ENCODE peak calls at places on chromosomes 16 and 17, in four cellular contexts. A is astrocyte of the spinal cord, C is PC-9, K is spleen. M is an unnamed sample.

GRCh38 chr17:32927724-32928526 is at the start of gene TMEM98:
- DNase-seq in K (no peak), A (no peak), C (no peak), M (no peak)

GRCh38 chr16:30095166-30096078 is 591 bp downstream of the YPEL3 start:
- DNase-seq in K (peak), C (no peak), A (no peak), M (no peak)

GRCh38 chr16:89052824-89053724 is 40.6 kb upstream of the ACSF3 start:
- DNase-seq in K (no peak), A (peak), C (peak), M (no peak)

GRCh38 chr16:30985401-30986128 is 558 bp downstream of the HSD3B7 start:
- DNase-seq in C (peak), K (no peak), A (no peak), M (no peak)

GRCh38 chr16:16185095-16185494 is 38.2 kb downstream of the ABCC6 start:
- DNase-seq in A (no peak), K (no peak), C (no peak), M (no peak)

GRCh38 chr17:35766903-35767510 is 6.3 kb downstream of the C17orf50 start:
- DNase-seq in K (no peak), A (peak), C (peak), M (no peak)

GRCh38 chr17:17542906-17543635 is 46.9 kb upstream of the RASD1 start:
- DNase-seq in K (no peak), C (no peak), A (no peak), M (no peak)

GRCh38 chr16:17803625-17804410 is 333.1 kb upstream of the XYLT1 start:
- DNase-seq in C (no peak), K (no peak), A (peak), M (no peak)

GRCh38 chr16:79395631-79396030 is 204.9 kb downstream of the MAF start:
- DNase-seq in C (no peak), A (no peak), K (no peak), M (no peak)

GRCh38 chr17:14048169-14048568 is 21.1 kb upstream of the COX10 start:
- DNase-seq in K (no peak), A (no peak), C (no peak), M (no peak)

GRCh38 chr17:79052131-79052530 is 22.5 kb upstream of the ENGASE start:
- DNase-seq in K (no peak), A (no peak), C (no peak), M (no peak)

GRCh38 chr16:56423584-56424403 is 1.6 kb downstream of the AMFR start:
- DNase-seq in K (no peak), C (no peak), A (peak), M (no peak)

GRCh38 chr16:1464894-1465566 is 9.8 kb downstream of the CLCN7 start:
- DNase-seq in C (no peak), A (no peak), K (no peak), M (peak)

GRCh38 chr16:85330694-85331188 is 218.5 kb upstream of the CIBAR2 start:
- DNase-seq in A (peak), K (no peak), C (no peak), M (no peak)

GRCh38 chr17:68972119-68972704 is 17.0 kb upstream of the ABCA8 start:
- DNase-seq in K (no peak), C (no peak), A (peak), M (no peak)

GRCh38 chr17:69578385-69578936 is 164.0 kb downstream of the MAP2K6 start:
- DNase-seq in A (no peak), K (no peak), C (no peak), M (no peak)

GRCh38 chr17:57256708-57257112 is 387 bp downstream of the MSI2 start:
- DNase-seq in K (no peak), A (peak), C (peak), M (no peak)

DNA sequence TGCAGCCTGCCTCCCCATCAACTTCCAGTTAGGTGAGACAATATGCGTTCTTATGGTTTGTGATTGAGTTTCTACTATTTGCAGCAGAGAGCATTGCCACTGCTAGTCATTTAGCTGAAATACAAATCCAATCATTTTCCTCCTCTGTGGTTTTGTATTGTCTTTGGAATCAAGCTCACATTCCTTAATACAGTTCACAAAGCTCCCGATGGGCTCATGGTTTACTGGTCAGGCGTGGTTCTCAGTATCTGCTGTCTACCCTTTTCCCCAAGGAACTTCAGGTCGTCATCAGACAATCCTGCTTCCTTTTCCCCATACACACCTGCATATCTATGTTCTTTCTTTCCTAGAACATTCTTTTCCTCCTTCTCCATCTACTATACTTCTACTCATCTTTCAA is 69.6 kb upstream of the GAS7 start:
- DNase-seq in K (no peak), A (no peak), C (no peak), M (no peak)
- TF ChIP-seq CTCF in K (no peak), A (no peak), C (no peak), M (no peak)

DNA sequence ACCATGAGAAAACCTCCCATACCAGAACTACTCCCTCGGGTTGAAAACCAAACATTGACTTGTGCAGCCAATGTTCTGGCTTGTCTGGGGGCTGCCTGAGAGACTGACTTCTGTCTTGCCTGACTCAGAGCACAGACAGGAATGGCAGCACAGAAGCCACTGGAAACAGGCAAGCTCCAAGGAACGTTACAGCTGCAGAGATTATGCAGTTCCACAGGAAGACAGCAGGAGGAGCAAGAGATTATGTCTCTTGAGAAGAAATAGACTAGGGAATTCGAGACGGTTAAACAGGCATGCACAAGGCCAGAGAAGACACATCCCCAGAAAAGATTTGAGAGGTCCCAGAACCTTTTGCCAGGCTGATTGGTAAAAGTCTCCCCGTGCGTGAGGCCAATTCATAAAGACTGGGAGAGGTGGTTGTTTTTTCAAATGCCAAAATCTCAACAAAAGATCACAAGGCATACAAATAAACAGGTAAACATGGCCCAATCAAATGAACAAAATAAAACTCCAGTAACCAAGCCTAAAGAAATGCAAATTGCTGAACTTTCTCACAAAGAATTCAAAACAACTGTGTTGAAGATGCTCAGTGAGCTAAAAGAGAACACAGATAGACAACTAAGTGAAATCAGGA is 90.6 kb upstream of the CDH5 start:
- DNase-seq in K (no peak), A (peak), C (peak), M (no peak)
- TF ChIP-seq CTCF in K (peak), A (peak), C (peak), M (peak)

DNA sequence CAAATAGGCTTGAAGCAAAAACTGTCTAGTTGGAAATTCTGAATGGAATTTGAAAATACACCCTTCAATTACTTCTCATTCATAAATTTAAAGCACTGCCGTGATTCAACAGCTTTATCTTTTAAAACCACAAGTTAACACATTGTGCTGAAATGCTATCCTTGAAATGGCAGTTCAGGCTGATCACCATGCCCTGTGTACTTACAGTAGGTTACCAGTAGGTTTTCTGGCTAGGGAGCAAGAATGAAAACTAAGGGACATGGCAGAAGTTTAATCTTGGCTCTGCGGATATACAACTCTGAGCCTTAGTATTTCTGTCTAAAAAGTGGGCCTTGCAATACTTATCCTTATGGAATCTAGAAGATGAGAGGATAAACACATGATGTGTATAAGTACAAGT is 28.0 kb downstream of the NXPH3 start:
- DNase-seq in A (no peak), K (no peak), C (no peak), M (no peak)
- TF ChIP-seq CTCF in A (peak), K (no peak), C (peak), M (peak)

DNA sequence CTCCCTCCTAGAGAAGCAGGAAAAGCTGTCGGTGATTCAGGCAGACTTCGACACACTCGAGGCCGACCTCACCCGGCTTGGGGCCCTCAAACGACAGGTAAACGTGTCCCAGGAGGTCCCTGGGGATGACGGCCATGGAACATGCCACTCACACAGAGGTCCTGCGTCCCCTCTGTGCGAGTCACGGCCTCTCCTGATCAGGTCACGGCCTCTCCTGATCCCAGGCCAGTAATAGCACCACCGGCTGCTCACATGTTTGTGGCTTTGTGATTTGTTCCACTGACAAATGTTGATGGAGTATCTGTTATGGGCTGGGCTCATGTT is 4.1 kb upstream of the GAA start:
- DNase-seq in A (no peak), K (no peak), C (no peak), M (no peak)
- TF ChIP-seq CTCF in A (no peak), K (no peak), C (no peak), M (no peak)

GRCh38 chr17:49610883-49611584 is 35.4 kb downstream of the NXPH3 start:
- DNase-seq in C (no peak), A (no peak), K (no peak), M (no peak)

GRCh38 chr17:49612721-49613120 is 37.0 kb downstream of the NXPH3 start:
- DNase-seq in C (no peak), A (no peak), K (no peak), M (no peak)

GRCh38 chr17:49618112-49618611 is 42.5 kb downstream of the NXPH3 start:
- DNase-seq in C (no peak), A (peak), K (no peak), M (no peak)

GRCh38 chr17:49616546-49617205 is 41.0 kb downstream of the NXPH3 start:
- DNase-seq in K (no peak), C (no peak), A (peak), M (no peak)

DNA sequence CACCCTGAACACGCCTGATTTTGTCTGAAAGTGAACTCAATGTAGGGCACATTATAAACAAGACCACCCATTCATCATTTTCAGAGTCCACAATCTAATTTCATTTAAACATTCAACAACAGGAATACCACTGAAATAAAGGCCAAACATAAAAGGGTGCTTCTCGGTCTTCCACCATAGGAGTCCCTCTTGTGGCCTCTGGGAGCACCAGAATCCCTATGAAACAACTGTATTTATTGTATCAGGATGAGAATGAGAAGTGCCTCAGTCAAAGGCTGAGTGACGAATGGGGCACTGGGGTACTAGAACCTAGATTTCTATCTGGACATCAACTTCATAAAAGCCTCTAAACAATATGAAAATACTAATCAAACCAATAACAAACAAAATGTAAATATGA is 40.4 kb downstream of the NXPH3 start:
- DNase-seq in C (no peak), A (no peak), K (no peak), M (no peak)
- TF ChIP-seq CTCF in C (peak), A (no peak), K (no peak), M (peak)

M was measured in chondrocyte.